ENCODE peak calls at places on chromosomes 13 and 19, in six cellular contexts. L is pons, O is A549, U is Kasumi-1, H is HT1080, Y is progenitor cell of endocrine pancreas. E is an unnamed sample.

GRCh38 chr19:33905937-33906577 is 109.4 kb downstream of the KCTD15 start:
- DNase-seq in O (peak; percentile 52), Y (peak; percentile 64), L (no peak), U (no peak), H (no peak), E (no peak)

GRCh38 chr13:85379433-85379832 is 419.8 kb downstream of the SLITRK6 start:
- DNase-seq in Y (no peak), H (peak; percentile 47), O (no peak), L (no peak), U (no peak), E (no peak)

GRCh38 chr19:33296473-33297060 is 5.8 kb downstream of the CEBPA start:
- DNase-seq in U (no peak), O (no peak), L (no peak), Y (no peak), H (no peak), E (no peak)

GRCh38 chr13:35953537-35954206 is 177.5 kb downstream of the DCLK1 start:
- DNase-seq in L (peak; percentile 96), U (peak; percentile 2), Y (peak; percentile 43), H (peak; percentile 70), O (peak; percentile 7), E (peak; percentile 43)

GRCh38 chr19:5002143-5002542 is 33.2 kb downstream of the KDM4B start:
- DNase-seq in O (no peak), H (peak; percentile 62), Y (no peak), U (no peak), L (no peak), E (no peak)

GRCh38 chr13:50539791-50540530 is 303.5 kb downstream of the DLEU7 start:
- DNase-seq in O (no peak), H (no peak), L (no peak), Y (no peak), U (no peak), E (no peak)

GRCh38 chr13:32150794-32151193 is 119.2 kb downstream of the FRY start:
- DNase-seq in L (no peak), U (no peak), Y (no peak), H (no peak), O (no peak), E (no peak)

GRCh38 chr19:42216653-42217521 is 590 bp downstream of the DEDD2 start:
- DNase-seq in U (no peak), L (no peak), O (peak; percentile 66), Y (peak; percentile 46), H (no peak), E (peak; percentile 32)

GRCh38 chr13:19910336-19911072 is 47.1 kb upstream of the ZMYM5 start:
- DNase-seq in U (no peak), Y (no peak), L (no peak), O (peak; percentile 15), H (peak; percentile 92), E (no peak)

GRCh38 chr13:25733061-25733491 is 318.7 kb downstream of the SHISA2 start:
- DNase-seq in L (no peak), O (no peak), Y (no peak), U (no peak), H (peak; percentile 89), E (no peak)

GRCh38 chr19:54271106-54271505 is 9.8 kb downstream of the LILRB2 start:
- DNase-seq in L (peak; percentile 60), U (no peak), Y (no peak), O (no peak), H (no peak), E (no peak)

GRCh38 chr13:67296511-67296910 is 66.4 kb upstream of the PCDH9 start:
- DNase-seq in Y (no peak), O (no peak), H (peak; percentile 50), U (no peak), L (no peak), E (no peak)

GRCh38 chr19:5078179-5078578 is 109.3 kb downstream of the KDM4B start:
- DNase-seq in U (no peak), O (no peak), L (peak; percentile 9), Y (no peak), H (no peak), E (no peak)

GRCh38 chr13:19605161-19605955 is 28.1 kb upstream of the MPHOSPH8 start:
- DNase-seq in O (no peak), L (no peak), U (no peak), Y (no peak), H (no peak), E (no peak)

GRCh38 chr13:93217701-93218100 is 8.9 kb upstream of the GPC6 start:
- DNase-seq in H (no peak), Y (no peak), U (no peak), O (no peak), L (no peak), E (no peak)

GRCh38 chr13:111503905-111504695 is 183.7 kb downstream of the TEX29 start:
- DNase-seq in L (no peak), U (no peak), H (no peak), O (no peak), Y (no peak), E (no peak)

GRCh38 chr13:57627663-57628062 is 3.9 kb upstream of the PCDH17 start:
- DNase-seq in U (peak; percentile 77), L (peak; percentile 67), Y (no peak), H (peak; percentile 11), O (no peak), E (peak; percentile 9)

GRCh38 chr13:36476661-36477060 is 44.4 kb downstream of the CCNA1 start:
- DNase-seq in U (no peak), H (no peak), O (no peak), L (no peak), Y (no peak), E (no peak)

GRCh38 chr19:56837492-56837891 is 3.0 kb downstream of the PEG3 start:
- DNase-seq in H (no peak), U (no peak), Y (no peak), O (no peak), L (peak; percentile 83), E (no peak)

GRCh38 chr19:47135156-47135555 is 4.5 kb downstream of the SAE1 start:
- DNase-seq in Y (no peak), O (no peak), L (no peak), U (no peak), H (no peak), E (no peak)

GRCh38 chr19:41801682-41802317 is 5.4 kb downstream of the CEACAM3 start:
- DNase-seq in U (peak; percentile 30), L (peak; percentile 35), H (no peak), Y (no peak), O (no peak), E (no peak)

GRCh38 chr13:99721606-99722384 is 220.5 kb downstream of the TM9SF2 start:
- DNase-seq in U (peak; percentile 77), L (peak; percentile 39), Y (no peak), H (peak; percentile 36), O (no peak), E (no peak)

GRCh38 chr19:41532526-41532925 is 43.4 kb upstream of the CEACAM21 start:
- DNase-seq in Y (no peak), U (no peak), H (no peak), L (no peak), O (no peak), E (no peak)

GRCh38 chr19:14021474-14021873 is 6.5 kb upstream of the RLN3 start:
- DNase-seq in Y (no peak), H (no peak), U (peak; percentile 34), O (no peak), L (no peak), E (no peak)

GRCh38 chr19:5926641-5927438 is 12.8 kb downstream of the CAPS start:
- DNase-seq in H (no peak), O (no peak), L (no peak), U (no peak), Y (no peak), E (no peak)

GRCh38 chr19:3284759-3285646 is 60.5 kb downstream of the CELF5 start:
- DNase-seq in Y (peak; percentile 77), U (no peak), H (peak; percentile 20), O (peak; percentile 56), L (no peak), E (peak; percentile 67)

GRCh38 chr19:46394398-46394797 is 19.0 kb downstream of the CCDC8 start:
- DNase-seq in L (no peak), U (no peak), O (no peak), Y (no peak), H (no peak), E (no peak)

GRCh38 chr13:48412881-48413351 is at the start of gene LPAR6:
- DNase-seq in H (no peak), O (no peak), Y (no peak), U (peak; percentile 49), L (peak; percentile 89), E (peak; percentile 7)

GRCh38 chr19:778910-779653 is 18.2 kb upstream of the PTBP1 start:
- DNase-seq in Y (no peak), L (no peak), U (no peak), O (peak; percentile 52), H (peak; percentile 75), E (peak; percentile 76)

GRCh38 chr19:48805452-48805851 is 5.4 kb downstream of the BCAT2 start:
- DNase-seq in Y (no peak), H (no peak), O (no peak), L (no peak), U (no peak), E (no peak)

GRCh38 chr19:37999309-38000213 is 92.6 kb downstream of the SIPA1L3 start:
- DNase-seq in L (no peak), Y (no peak), U (no peak), O (peak; percentile 94), H (peak; percentile 99), E (peak; percentile 92)

GRCh38 chr13:108816381-108816780 is 187.0 kb downstream of the MYO16 start:
- DNase-seq in O (no peak), Y (no peak), H (no peak), U (no peak), L (no peak), E (no peak)

GRCh38 chr19:5253403-5254110 is 87.1 kb downstream of the PTPRS start:
- DNase-seq in Y (no peak), H (no peak), U (no peak), O (no peak), L (no peak), E (no peak)

GRCh38 chr13:44158741-44159632 is 214.6 kb upstream of the SERP2 start:
- DNase-seq in U (no peak), Y (no peak), L (no peak), O (no peak), H (no peak), E (no peak)

GRCh38 chr19:51427220-51427619 is 9.8 kb upstream of the SIGLEC10 start:
- DNase-seq in H (no peak), L (no peak), U (no peak), O (no peak), Y (no peak), E (no peak)

GRCh38 chr19:23318143-23318542 is 67.9 kb upstream of the ZNF724 start:
- DNase-seq in L (no peak), H (peak; percentile 18), Y (no peak), O (no peak), U (no peak), E (no peak)

GRCh38 chr13:94128430-94128829 is 351.1 kb downstream of the DCT start:
- DNase-seq in U (no peak), L (peak; percentile 56), Y (no peak), H (no peak), O (no peak), E (no peak)

GRCh38 chr13:31835932-31836331 is 96.6 kb downstream of the RXFP2 start:
- DNase-seq in H (peak; percentile 54), O (no peak), U (no peak), Y (no peak), L (no peak), E (no peak)

GRCh38 chr19:6271721-6272410 is 7.9 kb downstream of the MLLT1 start:
- DNase-seq in L (peak; percentile 54), U (no peak), Y (no peak), H (no peak), O (no peak), E (no peak)

E was measured in HTR-8/SVneo.